ENCODE peak calls at places on chromosomes 16 and 17, in six cellular contexts. D, Q, W, L, T and E are unnamed samples.

GRCh38 chr17:69715656-69716055 is 301.2 kb downstream of the MAP2K6 start:
- DNase-seq in Q (no peak), T (no peak), L (no peak), W (no peak), D (no peak), E (no peak)

GRCh38 chr17:61410555-61411089 is 11.0 kb downstream of the TBX2 start:
- DNase-seq in L (peak; percentile 90), D (peak; percentile 84), W (peak; percentile 87), Q (peak; percentile 81), T (no peak), E (peak; percentile 52)

GRCh38 chr16:13780841-13781553 is 139.0 kb upstream of the ERCC4 start:
- DNase-seq in T (no peak), L (no peak), D (no peak), W (no peak), Q (no peak), E (no peak)

GRCh38 chr16:3058173-3059030 is 7.0 kb upstream of the IL32 start:
- DNase-seq in T (peak; percentile 29), D (peak; percentile 77), W (peak; percentile 52), L (peak; percentile 57), Q (peak; percentile 68), E (no peak)

GRCh38 chr16:66399031-66399430 is 28.1 kb upstream of the BEAN1 start:
- DNase-seq in D (no peak), Q (no peak), T (no peak), L (no peak), W (no peak), E (no peak)

GRCh38 chr16:89290887-89291286 is 73.4 kb downstream of the ZNF778 start:
- DNase-seq in L (no peak), Q (no peak), D (no peak), T (no peak), W (no peak), E (no peak)

GRCh38 chr17:31469959-31470358 is 78.5 kb downstream of the RAB11FIP4 start:
- DNase-seq in W (no peak), L (no peak), Q (no peak), T (no peak), D (no peak), E (no peak)

GRCh38 chr17:77783991-77784820 is 174.3 kb upstream of the TNRC6C start:
- DNase-seq in L (no peak), D (no peak), T (no peak), Q (no peak), W (no peak), E (no peak)

GRCh38 chr16:84024854-84025253 is 17.7 kb downstream of the SLC38A8 start:
- DNase-seq in W (no peak), T (peak; percentile 92), L (no peak), D (no peak), Q (no peak), E (no peak)

GRCh38 chr17:79444226-79444625 is 166.6 kb downstream of the RBFOX3 start:
- DNase-seq in L (no peak), W (no peak), T (no peak), D (no peak), Q (no peak), E (no peak)

GRCh38 chr16:19299565-19299964 is 14.0 kb downstream of the CLEC19A start:
- DNase-seq in Q (no peak), T (no peak), D (no peak), L (no peak), W (no peak), E (no peak)

GRCh38 chr16:17273142-17273561 is 197.6 kb downstream of the XYLT1 start:
- DNase-seq in D (no peak), Q (no peak), L (no peak), W (no peak), T (peak; percentile 7), E (peak; percentile 75)

GRCh38 chr17:41510251-41511065 is 5.0 kb upstream of the KRT13 start:
- DNase-seq in L (no peak), T (no peak), D (no peak), Q (no peak), W (no peak), E (no peak)

GRCh38 chr17:73901661-73902415 is 257.6 kb upstream of the SDK2 start:
- DNase-seq in T (no peak), L (no peak), D (peak; percentile 76), W (peak; percentile 41), Q (no peak), E (no peak)

GRCh38 chr16:53071748-53072301 is 17.0 kb downstream of the CHD9 start:
- DNase-seq in D (peak; percentile 63), Q (no peak), T (no peak), L (peak; percentile 64), W (peak; percentile 85), E (no peak)

GRCh38 chr17:66214893-66215528 is 14.2 kb downstream of the APOH start:
- DNase-seq in L (no peak), Q (no peak), T (no peak), D (no peak), W (no peak), E (no peak)

GRCh38 chr16:57735755-57736418 is at the start of gene KATNB1:
- DNase-seq in Q (no peak), D (no peak), L (no peak), T (no peak), W (no peak), E (no peak)

GRCh38 chr16:2979669-2980226 is 498 bp downstream of the PKMYT1 start:
- DNase-seq in D (no peak), L (peak; percentile 67), W (no peak), T (no peak), Q (no peak), E (peak; percentile 62)

GRCh38 chr16:89374393-89374948 is 115.9 kb downstream of the ANKRD11 start:
- DNase-seq in W (no peak), D (no peak), T (peak; percentile 44), L (peak; percentile 79), Q (no peak), E (no peak)

GRCh38 chr17:49280918-49281317 is 50.3 kb upstream of the PHOSPHO1 start:
- DNase-seq in L (no peak), T (no peak), Q (no peak), D (no peak), W (no peak), E (no peak)

GRCh38 chr16:84418056-84418849 is 49.9 kb downstream of the ATP2C2 start:
- DNase-seq in Q (no peak), D (peak; percentile 7), W (no peak), T (no peak), L (no peak), E (no peak)

GRCh38 chr16:28089205-28089991 is 25.9 kb upstream of the GSG1L start:
- DNase-seq in W (no peak), T (no peak), D (no peak), Q (no peak), L (no peak), E (no peak)

GRCh38 chr17:44266402-44267164 is 1.4 kb downstream of the SLC4A1 start:
- DNase-seq in W (no peak), L (peak; percentile 69), Q (no peak), D (no peak), T (peak; percentile 25), E (no peak)

GRCh38 chr17:19651461-19652238 is 3.1 kb downstream of the ALDH3A2 start:
- DNase-seq in L (no peak), Q (no peak), D (no peak), T (peak; percentile 50), W (no peak), E (no peak)

GRCh38 chr17:75404223-75404738 is 1.2 kb downstream of the GRB2 start:
- DNase-seq in Q (no peak), W (peak; percentile 36), D (peak; percentile 57), T (peak; percentile 90), L (peak; percentile 87), E (peak; percentile 85)

DNA sequence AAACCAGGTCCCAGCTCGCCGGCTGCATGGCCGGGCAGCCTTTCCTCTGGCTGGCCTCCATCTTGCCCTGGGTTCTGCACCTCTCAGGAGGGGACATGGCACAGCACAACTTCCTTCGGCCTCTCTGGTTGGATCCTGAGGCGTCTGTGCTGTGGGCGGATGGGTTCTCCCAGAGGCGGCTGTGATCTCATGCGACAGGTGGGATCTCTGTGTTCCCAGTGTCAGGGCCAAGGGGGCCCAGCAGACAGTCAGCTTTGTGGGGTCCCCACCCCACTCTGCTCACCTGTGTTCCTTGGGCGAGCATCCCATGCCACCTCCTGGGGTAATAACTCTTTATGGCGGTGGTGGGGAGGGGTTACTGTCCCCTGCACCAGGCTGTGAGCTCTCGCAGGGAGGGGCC is 35.8 kb downstream of the FA2H start:
- DNase-seq in Q (no peak), D (no peak), W (no peak), L (no peak), T (no peak), E (no peak)
- H3K4me1 ChIP-seq in Q (no peaks in the 10 kb centered on the region), D (no peaks in the 10 kb centered on the region), W (no peaks in the 10 kb centered on the region), L (peaks cover 14% of the 10 kb centered on the region), T (peaks cover 59% of the 10 kb centered on the region), E (peaks cover 57% of the 10 kb centered on the region)

DNA sequence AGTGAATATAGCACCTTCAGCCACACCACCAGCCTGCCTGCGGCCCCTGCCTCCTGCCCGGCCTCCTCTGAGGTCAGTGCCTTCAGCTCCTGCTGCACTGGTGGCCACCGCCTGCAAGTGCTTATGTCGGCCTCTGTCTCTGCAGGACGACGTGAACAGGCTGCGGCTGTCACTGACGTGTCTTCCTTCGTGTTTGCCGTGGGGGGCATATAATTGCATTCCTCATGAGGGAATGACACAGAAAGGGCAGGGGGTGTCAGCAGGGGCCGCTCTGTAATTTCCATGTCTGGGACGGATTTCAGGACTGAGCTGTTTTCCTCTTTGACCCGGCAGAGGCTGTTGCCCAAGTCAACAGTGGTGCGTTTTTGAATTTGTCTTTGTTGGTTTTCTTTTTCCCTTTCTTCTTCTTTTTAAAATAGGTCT is 28.5 kb downstream of the CMIP start:
- DNase-seq in D (no peak), T (no peak), Q (no peak), L (no peak), W (no peak), E (no peak)
- H3K4me1 ChIP-seq in D (peaks cover 96% of the 10 kb centered on the region), T (no peaks in the 10 kb centered on the region), Q (peaks cover 7% of the 10 kb centered on the region), L (peaks cover 10% of the 10 kb centered on the region), W (peaks cover 73% of the 10 kb centered on the region), E (no peaks in the 10 kb centered on the region)

GRCh38 chr17:37138726-37139125 is 190.0 kb downstream of the AATF start:
- DNase-seq in W (no peak), Q (no peak), T (no peak), L (no peak), D (no peak), E (no peak)
- H3K4me1 ChIP-seq in W (no peaks in the 10 kb centered on the region), Q (no peaks in the 10 kb centered on the region), T (no peaks in the 10 kb centered on the region), L (peaks cover 28% of the 10 kb centered on the region), D (no peaks in the 10 kb centered on the region), E (no peaks in the 10 kb centered on the region)

DNA sequence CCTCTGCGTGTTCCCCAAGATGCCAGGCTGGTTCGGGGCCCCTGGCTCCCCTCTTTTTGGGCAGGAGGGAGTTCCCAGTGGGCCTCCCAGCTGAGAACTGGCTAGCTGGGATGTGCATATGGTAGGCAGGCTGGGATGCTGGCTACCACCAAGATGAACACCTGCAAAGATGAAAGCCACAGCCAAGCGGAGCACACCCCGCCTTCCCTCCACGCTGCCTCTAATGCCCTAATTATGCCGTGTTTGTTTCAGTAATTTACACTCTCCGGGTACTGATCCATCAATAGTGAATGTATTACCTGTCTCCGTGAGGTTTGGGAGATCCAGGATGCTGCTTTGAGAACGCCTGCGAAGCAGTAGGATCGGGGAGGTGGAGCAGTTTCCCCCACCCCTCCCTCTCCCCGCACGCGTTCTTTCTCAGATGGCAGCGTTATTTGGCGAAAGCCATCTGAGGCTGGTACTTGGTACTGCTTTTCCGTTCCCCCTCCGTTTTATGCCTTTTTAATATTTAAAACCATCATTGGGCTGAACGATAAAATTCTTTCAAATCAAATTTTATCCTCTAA is 28.8 kb upstream of the GSE1 start:
- DNase-seq in Q (no peak), W (no peak), D (no peak), L (no peak), T (no peak), E (no peak)
- H3K4me1 ChIP-seq in Q (peaks cover 7% of the 10 kb centered on the region), W (peaks cover 28% of the 10 kb centered on the region), D (peaks cover 34% of the 10 kb centered on the region), L (peaks cover 92% of the 10 kb centered on the region), T (no peaks in the 10 kb centered on the region), E (peaks cover 13% of the 10 kb centered on the region)